ENCODE peak calls at places on chromosomes 12 and 14, in eight cellular contexts. P is left cardiac atrium; E is substantia nigra; C is stimulated activated CD4-positive, alpha-beta T cell treated with anti-CD3 and anti-CD28 coated beads, TNF-alpha, amount 100 ng/mL, for 1 hour; B is CD4-positive, alpha-beta T cell; O is lung microvascular endothelial cell; Y is endothelial cell; V is activated CD8-positive, alpha-beta memory T cell treated with anti-CD3 and anti-CD28 coated beads for 4 hours. A is an unnamed sample.

GRCh38 chr12:63208956-63209355 is 58.0 kb upstream of the AVPR1A start:
- DNase-seq in P (no peak), E (no peak), C (no peak), B (no peak), O (no peak), Y (no peak), V (no peak), A (no peak)

GRCh38 chr14:33954016-33954598 is 3.2 kb upstream of the EGLN3 start:
- DNase-seq in P (no peak), E (no peak), C (no peak), B (no peak), O (no peak), Y (no peak), V (no peak), A (no peak)

GRCh38 chr14:25003537-25003936 is 46.4 kb downstream of the STXBP6 start:
- DNase-seq in P (no peak), E (no peak), C (no peak), B (no peak), O (peak), Y (no peak), V (no peak), A (no peak)

GRCh38 chr12:9064815-9065606 is 50.7 kb downstream of the A2M start:
- DNase-seq in P (peak), E (peak), C (no peak), B (no peak), O (peak), Y (peak), V (no peak), A (peak)

GRCh38 chr12:103947871-103948555 is 17.7 kb upstream of the TDG start:
- DNase-seq in P (no peak), E (no peak), C (no peak), B (no peak), O (no peak), Y (no peak), V (no peak), A (no peak)

GRCh38 chr12:53820503-53820902 is 68.7 kb upstream of the CISTR start:
- DNase-seq in P (no peak), E (no peak), C (no peak), B (no peak), O (no peak), Y (no peak), V (no peak), A (peak)

GRCh38 chr14:32049361-32050103 is 27.6 kb upstream of the ARHGAP5 start:
- DNase-seq in P (no peak), E (no peak), C (no peak), B (no peak), O (no peak), Y (no peak), V (no peak), A (no peak)

GRCh38 chr14:104223810-104224515 is 85.6 kb downstream of the KIF26A start:
- DNase-seq in P (no peak), E (no peak), C (no peak), B (no peak), O (no peak), Y (no peak), V (no peak), A (no peak)

A was measured in A549.